ENCODE peak calls at places on chromosomes 11 and 22, in seven cellular contexts. V is IMR-90; L is left ventricle myocardium inferior; U is fibroblast of villous mesenchyme; I is spleen; K is suprapubic skin; H is CD4-positive, alpha-beta T cell. N is an unnamed sample.

GRCh38 chr22:40044870-40045834 is 50.4 kb downstream of the FAM83F start:
- DNase-seq in V (peak; percentile 15), L (peak; percentile 52), U (peak; percentile 16), I (peak; percentile 97), K (no peak), H (peak; percentile 68), N (peak; percentile 28)

GRCh38 chr11:73210916-73211667 is 7.0 kb upstream of the P2RY2 start:
- DNase-seq in V (no peak), L (no peak), U (peak; percentile 30), I (no peak), K (no peak), H (no peak), N (no peak)

GRCh38 chr11:76600124-76600655 is 70.4 kb downstream of the LRRC32 start:
- DNase-seq in V (no peak), L (no peak), U (no peak), I (no peak), K (peak; percentile 58), H (no peak), N (no peak)

GRCh38 chr22:34096770-34097169 is 176.5 kb upstream of the LARGE1 start:
- DNase-seq in V (no peak), L (no peak), U (no peak), I (no peak), K (no peak), H (no peak), N (no peak)

GRCh38 chr22:32926600-32926999 is 125.1 kb downstream of the TIMP3 start:
- DNase-seq in V (peak; percentile 34), L (no peak), U (peak; percentile 51), I (no peak), K (no peak), H (no peak), N (peak; percentile 74)

GRCh38 chr11:5242933-5243844 is 6.5 kb downstream of the HBG1 start:
- DNase-seq in V (peak; percentile 53), L (no peak), U (no peak), I (no peak), K (no peak), H (no peak), N (peak; percentile 64)

GRCh38 chr11:706957-707816 is 1.2 kb downstream of the EPS8L2 start:
- DNase-seq in V (no peak), L (no peak), U (peak; percentile 61), I (no peak), K (no peak), H (no peak), N (peak; percentile 17)

GRCh38 chr11:57482782-57483569 is 22.6 kb downstream of the RTN4RL2 start:
- DNase-seq in V (peak; percentile 21), L (peak; percentile 40), U (peak; percentile 22), I (peak; percentile 87), K (no peak), H (peak; percentile 36), N (peak; percentile 36)

GRCh38 chr11:57549983-57550382 is 12.6 kb downstream of the SMTNL1 start:
- DNase-seq in V (no peak), L (no peak), U (no peak), I (no peak), K (no peak), H (no peak), N (no peak)

GRCh38 chr11:74725701-74726100 is 5.5 kb downstream of the CHRDL2 start:
- DNase-seq in V (peak; percentile 92), L (no peak), U (peak; percentile 54), I (no peak), K (no peak), H (no peak), N (peak; percentile 45)

DNA sequence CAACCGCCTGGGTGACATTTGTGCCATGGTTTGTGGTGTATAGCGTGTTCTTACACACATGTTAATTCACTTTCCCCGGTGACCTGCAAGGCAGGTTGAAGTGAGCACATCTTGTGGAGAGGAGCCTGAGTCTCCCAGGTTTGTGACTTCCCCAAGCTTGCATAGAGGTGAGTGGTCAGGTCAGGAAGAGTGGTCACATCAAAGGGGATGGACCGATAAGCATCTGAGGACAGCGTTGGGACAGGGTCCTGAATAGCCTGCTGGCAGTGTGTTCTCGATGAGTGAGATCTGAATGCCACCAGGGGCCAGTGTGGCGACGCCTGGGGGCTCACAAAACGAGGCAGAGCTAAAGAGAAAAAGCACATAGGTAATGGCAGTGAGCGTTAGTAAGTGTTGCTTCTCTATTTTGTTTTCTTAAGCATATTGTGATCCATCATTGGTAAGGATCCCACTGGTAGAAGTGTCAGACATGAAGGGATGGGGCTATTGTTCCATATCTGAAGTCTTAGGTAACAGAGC is 154.6 kb downstream of the GRIK4 start:
- DNase-seq in V (no peak), L (no peak), U (no peak), I (no peak), K (no peak), H (no peak), N (no peak)
- TF ChIP-seq CTCF in V (no peak), L (no peak), U (no peak), I (no peak), K (no peak), H (no peak), N (no peak)

DNA sequence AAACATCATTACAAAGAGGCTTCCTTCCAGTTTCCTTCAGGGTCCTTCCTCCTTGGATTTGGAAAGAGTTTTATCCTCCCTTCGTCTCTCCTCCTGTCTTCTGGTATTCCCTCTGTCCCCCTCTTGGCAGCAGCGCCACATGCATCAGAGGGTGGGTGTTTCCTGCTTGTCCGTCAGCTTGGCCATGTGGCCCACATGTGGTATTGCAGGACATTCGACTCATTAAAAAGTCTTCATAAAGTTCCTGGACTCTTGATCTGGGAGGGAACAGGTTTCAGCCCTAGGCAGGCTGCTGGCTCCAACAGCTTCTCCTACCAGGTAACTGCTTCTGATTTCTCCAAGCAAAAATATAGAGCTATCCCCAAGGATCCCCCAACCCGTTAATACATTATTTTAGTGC is 189.8 kb downstream of the CSNK2A3 start:
- DNase-seq in V (no peak), L (no peak), U (peak; percentile 6), I (no peak), K (no peak), H (no peak), N (peak; percentile 10)
- TF ChIP-seq CTCF in V (peak; percentile 7), L (peak; percentile 27), U (peak; percentile 30), I (no peak), K (no peak), H (no peak), N (peak; percentile 15)

DNA sequence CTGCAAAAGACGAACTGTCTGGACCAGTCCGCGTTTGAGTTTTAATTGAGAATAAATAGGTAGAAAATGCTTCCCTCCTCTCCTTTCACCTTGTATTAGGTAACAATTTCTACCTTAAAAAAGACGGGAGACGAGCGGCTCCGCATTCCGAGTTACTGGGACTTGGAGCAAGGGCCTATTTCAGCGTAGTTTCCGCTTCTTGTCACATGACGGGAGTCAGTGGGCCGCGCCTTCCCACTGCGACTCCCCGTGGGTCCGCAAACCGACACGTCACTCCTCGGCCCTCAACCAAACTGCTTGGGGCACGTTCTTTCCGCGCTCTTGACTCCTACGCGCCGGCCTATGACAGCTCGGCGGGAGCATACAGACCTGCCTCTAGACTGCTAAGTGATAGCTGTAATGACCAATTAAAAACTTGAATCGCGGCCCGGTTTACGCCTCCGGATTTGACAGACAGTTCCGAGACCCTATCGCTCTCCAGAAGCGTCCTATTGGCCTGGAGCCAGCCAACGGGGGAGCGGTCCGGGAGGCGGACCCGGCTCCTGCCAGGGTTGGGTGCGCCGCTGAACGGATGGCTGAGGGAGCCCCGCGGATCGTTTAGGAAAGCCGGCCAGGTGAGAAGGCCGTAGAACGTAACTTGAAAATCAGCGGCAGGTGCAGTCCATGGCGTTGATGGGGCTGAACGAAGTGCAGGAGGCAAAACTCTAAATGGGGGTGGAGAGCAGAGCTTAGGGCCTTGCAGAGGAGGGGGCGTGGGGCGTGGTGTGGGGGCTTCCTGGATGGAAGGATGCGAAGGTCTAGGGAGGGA is at the start of gene STT3A:
- DNase-seq in V (peak; percentile 100), L (peak; percentile 99), U (peak; percentile 100), I (peak; percentile 100), K (peak; percentile 99), H (peak; percentile 95), N (peak; percentile 100)
- TF ChIP-seq CTCF in V (no peak), L (no peak), U (no peak), I (no peak), K (no peak), H (no peak), N (no peak)

DNA sequence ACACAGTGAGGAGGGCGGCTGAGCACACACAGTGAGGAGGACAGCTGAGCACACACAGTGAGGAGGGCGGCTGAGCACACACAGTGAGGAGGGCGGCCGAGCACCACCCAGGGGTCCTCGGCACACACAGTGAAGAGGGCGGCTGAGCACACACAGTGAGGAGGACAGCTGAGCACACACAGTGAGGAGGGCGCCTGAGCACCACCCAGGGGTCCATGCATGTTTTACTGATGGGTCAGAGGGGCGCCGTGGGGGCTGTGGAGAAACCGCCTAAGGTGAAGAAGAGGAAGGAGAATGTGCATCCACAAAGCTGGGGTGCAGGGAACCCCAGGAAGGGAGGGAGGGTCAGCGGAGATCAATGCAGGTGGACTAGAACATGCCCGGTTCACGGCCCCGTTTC is 461.8 kb downstream of the BRD1 start:
- DNase-seq in V (no peak), L (no peak), U (no peak), I (peak; percentile 55), K (no peak), H (no peak), N (no peak)
- TF ChIP-seq CTCF in V (no peak), L (no peak), U (no peak), I (no peak), K (no peak), H (no peak), N (no peak)

GRCh38 chr11:128511712-128512111 is 75.6 kb downstream of the ETS1 start:
- DNase-seq in V (no peak), L (no peak), U (no peak), I (no peak), K (no peak), H (no peak), N (no peak)
- TF ChIP-seq CTCF in V (no peak), L (no peak), U (no peak), I (no peak), K (no peak), H (no peak), N (no peak)